ENCODE peak calls at places on chromosome 18, in five cellular contexts. Q is spleen, X is breast epithelium, J is SK-N-SH, U is transverse colon. W is an unnamed sample.

GRCh38 chr18:46536215-46536874 is 120.7 kb downstream of the LOXHD1 start:
- DNase-seq in Q (no peak), U (no peak), X (no peak), J (no peak), W (peak; percentile 15)

GRCh38 chr18:36650906-36651305 is 177.9 kb downstream of the TPGS2 start:
- DNase-seq in Q (no peak), U (no peak), X (no peak), J (no peak), W (no peak)

GRCh38 chr18:43161528-43161927 is 46.0 kb upstream of the RIT2 start:
- DNase-seq in X (no peak), Q (no peak), J (no peak), U (no peak), W (no peak)

GRCh38 chr18:50494569-50494968 is 65.3 kb upstream of the MAPK4 start:
- DNase-seq in U (no peak), Q (no peak), X (no peak), J (no peak), W (no peak)

GRCh38 chr18:78955066-78955465 is 24.6 kb upstream of the SALL3 start:
- DNase-seq in J (no peak), U (no peak), X (no peak), Q (no peak), W (no peak)

GRCh38 chr18:73340135-73340934 is 472.5 kb upstream of the NETO1 start:
- DNase-seq in Q (no peak), J (no peak), X (no peak), U (no peak), W (no peak)

GRCh38 chr18:8948471-8949149 is 153.9 kb upstream of the NDUFV2 start:
- DNase-seq in J (no peak), Q (no peak), U (no peak), X (no peak), W (no peak)

GRCh38 chr18:45014047-45014501 is 333.4 kb downstream of the SETBP1 start:
- DNase-seq in J (peak; percentile 6), U (no peak), X (peak; percentile 20), Q (no peak), W (no peak)

GRCh38 chr18:22224339-22224738 is 55.0 kb downstream of the GATA6 start:
- DNase-seq in U (no peak), Q (no peak), X (no peak), J (no peak), W (no peak)

GRCh38 chr18:78699516-78699915 is 280.1 kb upstream of the SALL3 start:
- DNase-seq in U (no peak), J (no peak), Q (peak; percentile 60), X (no peak), W (no peak)

GRCh38 chr18:58315739-58316215 is 271.8 kb downstream of the NEDD4L start:
- DNase-seq in X (peak; percentile 71), Q (no peak), J (no peak), U (peak; percentile 61), W (no peak)

GRCh38 chr18:47964086-47964485 is 33.6 kb upstream of the SMAD2 start:
- DNase-seq in X (no peak), Q (no peak), J (no peak), U (no peak), W (no peak)

GRCh38 chr18:10139783-10140410 is 226.1 kb downstream of the VAPA start:
- DNase-seq in X (no peak), Q (no peak), J (no peak), U (no peak), W (no peak)

GRCh38 chr18:69102959-69103358 is 297.7 kb upstream of the DOK6 start:
- DNase-seq in J (no peak), Q (no peak), U (no peak), X (no peak), W (no peak)

GRCh38 chr18:37539236-37539635 is 26.4 kb downstream of the CELF4 start:
- DNase-seq in X (no peak), U (no peak), Q (peak; percentile 56), J (no peak), W (no peak)

GRCh38 chr18:30925795-30926194 is 116.7 kb downstream of the DSC3 start:
- DNase-seq in U (no peak), X (no peak), Q (no peak), J (no peak), W (no peak)

GRCh38 chr18:30915336-30915988 is 127.1 kb downstream of the DSC3 start:
- DNase-seq in Q (no peak), X (no peak), J (no peak), U (no peak), W (no peak)

GRCh38 chr18:30920356-30920755 is 122.2 kb downstream of the DSC3 start:
- DNase-seq in X (no peak), U (no peak), J (no peak), Q (no peak), W (no peak)

GRCh38 chr18:30920757-30921156 is 121.8 kb downstream of the DSC3 start:
- DNase-seq in X (no peak), J (no peak), U (no peak), Q (no peak), W (no peak)
- TF ChIP-seq POLR2AphosphoS5 in X (no peak), J (no peak), U (no peak), Q (no peak), W (no peak)

DNA sequence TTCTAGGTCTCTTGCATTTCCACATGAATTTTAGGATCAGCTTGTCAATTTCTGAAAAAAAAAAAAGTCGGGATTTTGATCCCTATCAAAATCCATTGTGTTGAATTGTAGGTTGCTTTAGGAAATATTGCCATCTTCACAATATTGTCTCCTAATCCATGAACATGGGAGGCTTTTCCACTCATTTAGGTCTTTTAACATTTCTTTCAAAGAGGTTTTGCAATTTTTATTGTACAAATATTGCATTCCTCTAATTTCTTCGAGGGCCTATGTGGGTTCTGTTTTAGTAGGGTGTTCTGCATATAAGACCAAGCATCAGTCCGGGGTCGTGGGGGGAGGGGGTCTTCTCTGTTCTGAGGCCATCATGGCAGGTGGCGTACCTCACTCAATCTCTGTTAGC is 725 bp upstream of the LAMA3 start:
- DNase-seq in X (no peak), Q (no peak), U (no peak), J (no peak), W (no peak)
- H3K4me3 ChIP-seq in X (peak overlapping the region; percentile 82), Q (no peak overlapping the region), U (peak overlapping the region; percentile 60), J (no peak overlapping the region), W (peak overlapping the region; percentile 69)

GRCh38 chr18:79962311-79962710 is 2.1 kb upstream of the HSBP1L1 start:
- DNase-seq in J (no peak), U (no peak), X (peak; percentile 85), Q (peak; percentile 74), W (no peak)

GRCh38 chr18:79963658-79964329 is 649 bp upstream of the HSBP1L1 start:
- DNase-seq in Q (no peak), U (no peak), X (no peak), J (no peak), W (no peak)

GRCh38 chr18:79961527-79962291 is 2.7 kb upstream of the HSBP1L1 start:
- DNase-seq in J (no peak), Q (peak; percentile 76), U (no peak), X (no peak), W (no peak)

GRCh38 chr18:79964330-79965118 is at the start of gene HSBP1L1:
- DNase-seq in X (peak; percentile 70), U (peak; percentile 84), Q (peak; percentile 95), J (peak; percentile 85), W (no peak)

DNA sequence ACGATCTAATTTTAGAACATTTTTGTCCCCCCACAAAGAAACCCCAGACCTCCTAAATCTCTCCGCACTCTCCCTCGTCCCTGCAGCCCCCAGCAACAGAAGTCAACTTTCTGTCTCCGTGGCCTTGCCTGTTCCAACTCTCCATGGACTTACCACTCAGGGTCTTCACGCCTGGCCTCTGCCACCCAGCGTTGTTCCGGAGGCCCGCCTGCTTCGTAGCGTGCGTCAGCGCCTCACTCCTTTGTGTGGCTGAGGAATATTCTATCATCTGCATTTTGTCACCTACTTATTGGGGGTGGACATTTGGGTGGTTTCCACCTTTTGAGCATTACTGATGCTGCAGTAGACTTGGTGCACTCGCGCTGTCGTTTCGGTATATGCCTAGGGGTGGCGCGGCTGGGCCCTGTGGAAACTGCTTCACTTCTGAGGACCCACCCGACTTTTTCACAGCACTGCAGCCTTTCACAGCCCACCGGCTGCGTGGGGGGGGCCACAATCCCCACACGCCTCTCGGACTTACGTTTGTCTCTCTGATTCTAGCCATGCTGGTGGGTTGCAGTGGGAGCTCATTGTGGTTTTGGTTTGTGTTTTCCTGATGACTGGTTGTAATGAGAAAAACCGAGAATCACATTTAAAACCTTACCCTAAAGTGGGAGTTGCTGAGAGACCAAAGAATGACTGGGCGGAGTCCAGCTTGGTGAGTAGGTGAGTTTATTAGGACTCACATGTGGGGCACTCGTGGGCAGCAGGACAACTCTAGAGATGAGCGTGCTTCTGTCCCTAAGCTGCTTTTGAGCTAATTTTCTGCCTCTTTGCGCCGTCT is 1.4 kb upstream of the HSBP1L1 start:
- DNase-seq in U (no peak), J (no peak), X (no peak), Q (no peak), W (no peak)
- TF ChIP-seq CTCF in U (no peak), J (no peak), X (no peak), Q (no peak), W (no peak)

GRCh38 chr18:77597726-77598125 is 348.1 kb downstream of the GALR1 start:
- DNase-seq in J (no peak), X (no peak), Q (no peak), U (no peak), W (no peak)
- TF ChIP-seq POLR2AphosphoS5 in J (no peak), X (no peak), Q (no peak), U (no peak), W (no peak)

GRCh38 chr18:41695441-41695840 is 259.6 kb upstream of the PIK3C3 start:
- DNase-seq in X (no peak), Q (no peak), J (no peak), U (no peak), W (no peak)
- H3K4me3 ChIP-seq in X (peak overlapping the region; percentile 40), Q (no peak overlapping the region), J (peak overlapping the region; percentile 19), U (no peak overlapping the region), W (no peak overlapping the region)

GRCh38 chr18:77201508-77201907 is 48.1 kb upstream of the GALR1 start:
- DNase-seq in J (no peak), U (no peak), X (no peak), Q (no peak), W (no peak)

GRCh38 chr18:77198663-77199062 is 51.0 kb upstream of the GALR1 start:
- DNase-seq in Q (no peak), U (no peak), J (no peak), X (no peak), W (no peak)

GRCh38 chr18:77199707-77200106 is 49.9 kb upstream of the GALR1 start:
- DNase-seq in Q (no peak), U (no peak), X (no peak), J (no peak), W (no peak)

GRCh38 chr18:77191241-77191751 is 58.4 kb upstream of the GALR1 start:
- DNase-seq in Q (no peak), U (no peak), J (no peak), X (no peak), W (no peak)

GRCh38 chr18:77197073-77197472 is 52.6 kb upstream of the GALR1 start:
- DNase-seq in J (no peak), U (no peak), X (no peak), Q (no peak), W (no peak)
- TF ChIP-seq CTCF in J (no peak), U (no peak), X (no peak), Q (no peak), W (no peak)

GRCh38 chr18:59571953-59572352 is 125.3 kb downstream of the CCBE1 start:
- DNase-seq in Q (no peak), X (no peak), J (no peak), U (no peak), W (no peak)
- TF ChIP-seq POLR2AphosphoS5 in Q (no peak), X (no peak), J (no peak), U (no peak), W (no peak)

W was measured in Panc1.